ENCODE peak calls at places on chromosomes 7 and 10, in nine cellular contexts. F is SW480; U is activated effector memory CD4-positive, alpha-beta T cell treated with anti-CD3 and anti-CD28 coated beads, Interleukin-2, amount 50 U/mL, for 16 hours; W is hypothalamus; L is endothelial cell; E is GM13977; J is activated CD4-positive, alpha-beta T cell treated with anti-CD3 and anti-CD28 coated beads, Interleukin-2, amount 50 U/mL, for 48 hours; V is mucosa of gallbladder; N is heart right ventricle. Q is an unnamed sample.

GRCh38 chr7:27196287-27196739 is 3.6 kb downstream of the HOXA13 start:
- DNase-seq in F (peak; percentile 74), U (peak; percentile 93), W (peak; percentile 53), L (peak; percentile 82), E (peak; percentile 85), J (peak; percentile 91), V (peak; percentile 82), N (peak; percentile 83), Q (peak; percentile 45)

GRCh38 chr7:105639677-105640493 is 58.6 kb upstream of the EFCAB10 start:
- DNase-seq in F (no peak), U (no peak), W (no peak), L (no peak), E (no peak), J (no peak), V (no peak), N (no peak), Q (no peak)

GRCh38 chr10:60105195-60105812 is 198.9 kb upstream of the CCDC6 start:
- DNase-seq in F (no peak), U (no peak), W (no peak), L (no peak), E (no peak), J (no peak), V (no peak), N (no peak), Q (no peak)

GRCh38 chr10:26085549-26085948 is 131.0 kb upstream of the GAD2 start:
- DNase-seq in F (no peak), U (no peak), W (no peak), L (no peak), E (no peak), J (no peak), V (no peak), N (no peak), Q (no peak)

GRCh38 chr10:97024181-97025073 is 161.3 kb downstream of the SLIT1 start:
- DNase-seq in F (no peak), U (no peak), W (no peak), L (no peak), E (peak; percentile 54), J (no peak), V (no peak), N (no peak), Q (peak; percentile 75)

GRCh38 chr7:132742152-132742551 is 165.9 kb upstream of the PLXNA4 start:
- DNase-seq in F (no peak), U (no peak), W (no peak), L (no peak), E (no peak), J (no peak), V (peak; percentile 50), N (peak; percentile 21), Q (no peak)

GRCh38 chr7:34900891-34901493 is 136.3 kb downstream of the DPY19L1 start:
- DNase-seq in F (no peak), U (no peak), W (no peak), L (no peak), E (peak; percentile 60), J (no peak), V (no peak), N (peak; percentile 28), Q (no peak)

GRCh38 chr10:35912615-35913170 is 270.6 kb upstream of the FZD8 start:
- DNase-seq in F (no peak), U (no peak), W (no peak), L (no peak), E (no peak), J (no peak), V (no peak), N (no peak), Q (peak; percentile 5)

GRCh38 chr7:66304536-66304935 is 99.4 kb downstream of the TPST1 start:
- DNase-seq in F (no peak), U (no peak), W (no peak), L (no peak), E (no peak), J (no peak), V (no peak), N (no peak), Q (no peak)

GRCh38 chr10:29807407-29807806 is 172.6 kb upstream of the SVIL start:
- DNase-seq in F (peak; percentile 17), U (no peak), W (no peak), L (no peak), E (no peak), J (no peak), V (no peak), N (no peak), Q (no peak)

GRCh38 chr10:29647483-29647882 is 12.7 kb upstream of the SVIL start:
- DNase-seq in F (no peak), U (no peak), W (no peak), L (no peak), E (no peak), J (no peak), V (no peak), N (no peak), Q (no peak)

GRCh38 chr10:62047960-62048383 is 146.5 kb downstream of the ARID5B start:
- DNase-seq in F (no peak), U (peak; percentile 79), W (no peak), L (no peak), E (no peak), J (peak; percentile 68), V (no peak), N (no peak), Q (no peak)

GRCh38 chr10:28841625-28842024 is 164.3 kb downstream of the BAMBI start:
- DNase-seq in F (no peak), U (no peak), W (no peak), L (no peak), E (no peak), J (no peak), V (no peak), N (no peak), Q (no peak)

GRCh38 chr10:633279-634245 is 55.9 kb downstream of the DIP2C start:
- DNase-seq in F (no peak), U (peak; percentile 41), W (no peak), L (no peak), E (no peak), J (no peak), V (no peak), N (no peak), Q (no peak)